ENCODE peak calls at places on chromosomes 6 and 20, in nine cellular contexts. A is HCT116, T is suprapubic skin, C is prostate gland, W is SK-N-SH, X is breast epithelium, L is HepG2, F is Panc1, U is K562. Z is an unnamed sample.
A peak's percentile ranks its signal among the peaks of the same experiment; 100 is the strongest.

GRCh38 chr6:4649728-4650127 is 126.5 kb upstream of the CDYL start:
- DNase-seq in A (no peak), T (no peak), C (no peak), W (no peak), X (no peak), L (no peak), F (no peak), U (no peak), Z (peak; percentile 7)

GRCh38 chr20:47360489-47361267 is 4.2 kb upstream of the ZMYND8 start:
- DNase-seq in A (peak; percentile 60), T (peak; percentile 88), C (peak; percentile 85), W (peak; percentile 75), X (peak; percentile 90), L (peak; percentile 90), F (no peak), U (peak; percentile 84), Z (peak; percentile 46)

GRCh38 chr6:15303162-15303919 is 57.5 kb downstream of the JARID2 start:
- DNase-seq in A (no peak), T (no peak), C (no peak), W (no peak), X (no peak), L (no peak), F (no peak), U (no peak), Z (no peak)

GRCh38 chr6:148385379-148385778 is 42.7 kb downstream of the SASH1 start:
- DNase-seq in A (no peak), T (no peak), C (no peak), W (no peak), X (no peak), L (no peak), F (no peak), U (no peak), Z (no peak)

GRCh38 chr6:92468066-92468465 is 951.3 kb downstream of the EPHA7 start:
- DNase-seq in A (no peak), T (no peak), C (no peak), W (no peak), X (no peak), L (no peak), F (no peak), U (no peak), Z (no peak)

GRCh38 chr6:105319331-105319730 is 83.6 kb downstream of the PREP start:
- DNase-seq in A (no peak), T (no peak), C (no peak), W (no peak), X (no peak), L (no peak), F (no peak), U (no peak), Z (no peak)

GRCh38 chr6:129744201-129744879 is 34.4 kb upstream of the ARHGAP18 start:
- DNase-seq in A (peak; percentile 78), T (no peak), C (no peak), W (no peak), X (no peak), L (peak; percentile 76), F (no peak), U (no peak), Z (no peak)

GRCh38 chr6:73452107-73452461 is at the start of gene CGAS:
- DNase-seq in A (no peak), T (peak; percentile 86), C (peak; percentile 33), W (no peak), X (peak; percentile 56), L (no peak), F (peak; percentile 46), U (no peak), Z (peak; percentile 88)

GRCh38 chr6:52076791-52077179 is 10.6 kb downstream of the PKHD1 start:
- DNase-seq in A (no peak), T (no peak), C (no peak), W (no peak), X (no peak), L (no peak), F (no peak), U (no peak), Z (no peak)

GRCh38 chr20:13302647-13303425 is 81.8 kb downstream of the ISM1 start:
- DNase-seq in A (peak; percentile 4), T (no peak), C (no peak), W (peak; percentile 61), X (no peak), L (peak; percentile 49), F (no peak), U (peak; percentile 16), Z (no peak)

GRCh38 chr6:45555981-45556771 is 178.4 kb upstream of the SUPT3H start:
- DNase-seq in A (no peak), T (no peak), C (peak; percentile 19), W (no peak), X (no peak), L (peak; percentile 8), F (no peak), U (no peak), Z (no peak)

GRCh38 chr6:81752084-81752968 is at the start of gene TENT5A:
- DNase-seq in A (peak; percentile 75), T (peak; percentile 97), C (peak; percentile 94), W (peak; percentile 91), X (peak; percentile 94), L (peak; percentile 83), F (no peak), U (peak; percentile 81), Z (peak; percentile 72)

GRCh38 chr6:137903933-137904821 is 37.1 kb downstream of the TNFAIP3 start:
- DNase-seq in A (peak; percentile 10), T (no peak), C (no peak), W (no peak), X (no peak), L (peak; percentile 30), F (no peak), U (peak; percentile 58), Z (peak; percentile 73)

GRCh38 chr20:22511943-22512910 is 72.1 kb downstream of the FOXA2 start:
- DNase-seq in A (no peak), T (no peak), C (peak; percentile 40), W (no peak), X (no peak), L (peak; percentile 99), F (no peak), U (peak; percentile 17), Z (no peak)

GRCh38 chr6:144559865-144560603 is 274.9 kb downstream of the UTRN start:
- DNase-seq in A (no peak), T (no peak), C (peak; percentile 6), W (peak; percentile 21), X (no peak), L (peak; percentile 35), F (no peak), U (no peak), Z (no peak)

GRCh38 chr6:117829594-117830319 is 77.3 kb upstream of the SLC35F1 start:
- DNase-seq in A (peak; percentile 51), T (no peak), C (no peak), W (peak; percentile 27), X (no peak), L (peak; percentile 44), F (no peak), U (no peak), Z (no peak)

GRCh38 chr6:17086469-17086868 is 15.4 kb upstream of the STMND1 start:
- DNase-seq in A (peak; percentile 75), T (no peak), C (peak; percentile 76), W (peak; percentile 66), X (peak; percentile 55), L (peak; percentile 63), F (peak; percentile 57), U (peak; percentile 59), Z (peak; percentile 11)

GRCh38 chr6:170367241-170367640 is 60.7 kb downstream of the FAM120B start:
- DNase-seq in A (no peak), T (no peak), C (no peak), W (peak; percentile 69), X (no peak), L (no peak), F (no peak), U (no peak), Z (no peak)

GRCh38 chr6:41100871-41101287 is 28.1 kb downstream of the NFYA start:
- DNase-seq in A (no peak), T (no peak), C (no peak), W (no peak), X (no peak), L (no peak), F (no peak), U (no peak), Z (no peak)
- TF ChIP-seq POLR2AphosphoS5 in A (no peak), T (no peak), C (no peak), W (no peak), X (no peak), L (no peak), F (no peak), U (no peak), Z (peak; percentile 34)

GRCh38 chr6:28953039-28953872 is 29.5 kb upstream of the TRIM27 start:
- DNase-seq in A (peak; percentile 36), T (no peak), C (no peak), W (peak; percentile 75), X (no peak), L (peak; percentile 74), F (no peak), U (peak; percentile 79), Z (peak; percentile 59)
- TF ChIP-seq CTCF in A (no peak), T (no peak), C (no peak), W (no peak), X (no peak), L (peak; percentile 6), F (no peak), U (no peak), Z (no peak)

GRCh38 chr20:17966432-17967312 is 1.9 kb downstream of the SNX5 start:
- DNase-seq in A (no peak), T (no peak), C (no peak), W (peak; percentile 55), X (no peak), L (peak; percentile 67), F (peak; percentile 10), U (no peak), Z (peak; percentile 41)
- TF ChIP-seq POLR2AphosphoS5 in A (peak; percentile 27), T (no peak), C (no peak), W (no peak), X (no peak), L (peak; percentile 47), F (peak; percentile 30), U (no peak), Z (no peak)

GRCh38 chr6:84549912-84550311 is 214.5 kb downstream of the TBX18 start:
- DNase-seq in A (no peak), T (no peak), C (no peak), W (peak; percentile 16), X (no peak), L (no peak), F (no peak), U (no peak), Z (no peak)

GRCh38 chr6:84551797-84552196 is 212.6 kb downstream of the TBX18 start:
- DNase-seq in A (no peak), T (no peak), C (no peak), W (no peak), X (no peak), L (no peak), F (no peak), U (no peak), Z (no peak)

GRCh38 chr6:84546427-84546914 is 217.9 kb downstream of the TBX18 start:
- DNase-seq in A (no peak), T (no peak), C (no peak), W (peak; percentile 27), X (no peak), L (no peak), F (no peak), U (no peak), Z (peak; percentile 25)

DNA sequence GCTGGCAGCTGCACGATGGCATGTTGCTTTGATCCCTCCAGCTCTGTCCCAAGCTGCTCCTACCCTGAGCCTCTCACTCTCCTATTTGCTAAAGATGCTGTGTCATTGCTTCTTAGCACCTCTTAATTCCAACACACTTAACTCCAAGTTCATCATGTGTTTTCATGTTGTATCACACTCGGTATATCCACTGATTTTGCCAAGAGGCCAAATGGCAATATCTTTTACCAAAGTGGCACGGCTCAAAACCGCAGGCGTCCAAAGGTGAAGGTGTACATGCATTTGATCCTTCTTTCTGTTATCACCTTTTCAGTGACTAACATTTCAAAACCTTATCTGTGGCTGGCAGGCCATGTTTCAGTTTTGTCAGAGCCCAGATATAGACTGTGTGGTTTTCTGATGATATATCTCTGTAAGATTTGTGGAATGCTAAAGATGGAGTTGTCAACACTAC is 217.0 kb downstream of the TBX18 start:
- DNase-seq in A (no peak), T (no peak), C (no peak), W (no peak), X (no peak), L (no peak), F (no peak), U (peak; percentile 7), Z (no peak)
- TF ChIP-seq CTCF in A (no peak), T (no peak), C (no peak), W (no peak), X (no peak), L (no peak), F (no peak), U (no peak), Z (no peak)

Z was measured in HL-60.